ENCODE peak calls at places on chromosomes 2 and 18, in four cellular contexts. K is T-helper 2 cell, I is NCI-H1436, R is cardiac muscle cell. P is an unnamed sample.
A peak's percentile ranks its signal among the peaks of the same experiment; 100 is the strongest.

GRCh38 chr2:164510895-164511294 is 110.4 kb downstream of the GRB14 start:
- DNase-seq in R (no peak), K (no peak), I (no peak), P (no peak)

GRCh38 chr2:13768274-13768673 is 864.2 kb upstream of the LRATD1 start:
- DNase-seq in R (no peak), K (no peak), I (no peak), P (no peak)

GRCh38 chr18:27860701-27861107 is 316.2 kb downstream of the CDH2 start:
- DNase-seq in I (no peak), R (peak; percentile 61), K (no peak), P (no peak)

GRCh38 chr2:100257939-100258338 is 64.4 kb downstream of the LONRF2 start:
- DNase-seq in I (no peak), K (no peak), R (no peak), P (no peak)

GRCh38 chr18:75341897-75342296 is 85.6 kb downstream of the SMIM21 start:
- DNase-seq in K (no peak), R (no peak), I (no peak), P (no peak)

GRCh38 chr2:72605836-72606442 is 219.9 kb downstream of the EXOC6B start:
- DNase-seq in I (no peak), K (peak; percentile 8), R (peak; percentile 12), P (no peak)

GRCh38 chr2:79235135-79235534 is 75.6 kb upstream of the REG3A start:
- DNase-seq in I (no peak), K (no peak), R (no peak), P (no peak)

GRCh38 chr2:71125506-71126294 is 4.3 kb downstream of the MCEE start:
- DNase-seq in I (no peak), K (no peak), R (no peak), P (no peak)

GRCh38 chr18:78153362-78153761 is 826.3 kb upstream of the SALL3 start:
- DNase-seq in I (no peak), R (no peak), K (no peak), P (no peak)

GRCh38 chr2:172328103-172328835 is 99.1 kb upstream of the ITGA6 start:
- DNase-seq in R (no peak), K (no peak), I (no peak), P (no peak)

GRCh38 chr2:65722028-65722427 is 289.6 kb upstream of the SPRED2 start:
- DNase-seq in I (no peak), K (no peak), R (peak; percentile 82), P (no peak)

GRCh38 chr2:219962089-219962488 is 334.7 kb downstream of the SLC4A3 start:
- DNase-seq in I (no peak), R (no peak), K (no peak), P (no peak)

GRCh38 chr2:217113496-217113895 is 253.6 kb upstream of the TNP1 start:
- DNase-seq in K (no peak), R (no peak), I (no peak), P (no peak)

GRCh38 chr18:3255611-3256165 is 6.2 kb upstream of the MYL12B start:
- DNase-seq in K (no peak), I (no peak), R (no peak), P (no peak)

GRCh38 chr18:78407456-78407823 is 572.2 kb upstream of the SALL3 start:
- DNase-seq in R (no peak), K (peak; percentile 4), I (no peak), P (no peak)

GRCh38 chr18:37219257-37219656 is 346.3 kb downstream of the CELF4 start:
- DNase-seq in K (no peak), I (no peak), R (no peak), P (no peak)

GRCh38 chr2:62465039-62465740 is 40.8 kb downstream of the TMEM17 start:
- DNase-seq in I (no peak), R (no peak), K (no peak), P (no peak)

GRCh38 chr2:66929632-66930385 is 467.3 kb upstream of the ETAA1 start:
- DNase-seq in K (no peak), I (no peak), R (peak; percentile 54), P (no peak)

GRCh38 chr2:44836174-44836573 is 105.3 kb upstream of the SIX3 start:
- DNase-seq in R (no peak), I (no peak), K (peak; percentile 85), P (no peak)

GRCh38 chr2:105104208-105104731 is 66.4 kb downstream of the MRPS9 start:
- DNase-seq in I (no peak), K (no peak), R (no peak), P (no peak)

GRCh38 chr2:210922419-210922818 is 366.0 kb downstream of the CPS1 start:
- DNase-seq in I (no peak), R (no peak), K (no peak), P (no peak)

GRCh38 chr18:3451989-3452749 is 2.2 kb downstream of the TGIF1 start:
- DNase-seq in R (peak; percentile 63), K (peak; percentile 48), I (no peak), P (peak; percentile 71)

GRCh38 chr2:76281176-76281841 is 570.6 kb upstream of the GCFC2 start:
- DNase-seq in I (no peak), K (no peak), R (no peak), P (no peak)

GRCh38 chr2:194104687-194105086 is 1552.3 kb upstream of the SLC39A10 start:
- DNase-seq in K (no peak), R (no peak), I (no peak), P (no peak)

GRCh38 chr2:9739508-9739907 is 103.8 kb upstream of the TAF1B start:
- DNase-seq in I (no peak), R (no peak), K (peak; percentile 72), P (no peak)

GRCh38 chr2:5976626-5977025 is 284.4 kb downstream of the SOX11 start:
- DNase-seq in I (no peak), R (no peak), K (no peak), P (no peak)

GRCh38 chr2:55109219-55109891 is 59.1 kb upstream of the RTN4 start:
- DNase-seq in K (no peak), I (no peak), R (no peak), P (no peak)

GRCh38 chr2:21939961-21940360 is 816.2 kb downstream of the TDRD15 start:
- DNase-seq in K (no peak), I (no peak), R (no peak), P (no peak)

GRCh38 chr18:24567199-24567598 is 106.8 kb downstream of the HRH4 start:
- DNase-seq in I (no peak), K (no peak), R (no peak), P (no peak)

GRCh38 chr2:10760794-10761504 is 39.5 kb downstream of the ATP6V1C2 start:
- DNase-seq in I (no peak), R (no peak), K (no peak), P (no peak)

GRCh38 chr2:159265171-159265576 is 21.3 kb downstream of the WDSUB1 start:
- DNase-seq in I (no peak), K (peak; percentile 18), R (peak; percentile 55), P (no peak)

GRCh38 chr18:56413862-56414261 is 224.5 kb downstream of the TXNL1 start:
- DNase-seq in R (no peak), I (no peak), K (no peak), P (peak; percentile 88)

GRCh38 chr2:61460168-61460567 is 10.7 kb downstream of the USP34 start:
- DNase-seq in K (no peak), I (no peak), R (no peak), P (no peak)

GRCh38 chr2:175769200-175769599 is 232.9 kb downstream of the LNPK start:
- DNase-seq in R (no peak), K (no peak), I (no peak), P (no peak)

GRCh38 chr2:113980946-113981345 is 91.1 kb downstream of the ACTR3 start:
- DNase-seq in K (no peak), I (no peak), R (no peak), P (no peak)